ENCODE peak calls at places on chromosomes 7 and 10, in five cellular contexts. A is A549, P is cardiac muscle cell, L is sigmoid colon, U is RWPE1. Y is an unnamed sample.

GRCh38 chr7:151736403-151736909 is 140.5 kb downstream of the PRKAG2 start:
- DNase-seq in A (peak), L (peak), P (peak), U (peak), Y (no peak)

GRCh38 chr7:29146082-29146706 is at the start of gene CPVL:
- DNase-seq in L (peak), A (no peak), U (peak), P (peak), Y (peak)

GRCh38 chr10:94065344-94065743 is 71.6 kb downstream of the PLCE1 start:
- DNase-seq in U (no peak), A (no peak), P (no peak), L (no peak), Y (no peak)

GRCh38 chr10:89535185-89536012 is at the start of gene SLC16A12:
- DNase-seq in L (no peak), A (no peak), U (peak), P (peak), Y (no peak)

GRCh38 chr7:123771256-123771655 is 22.5 kb upstream of the WASL start:
- DNase-seq in P (no peak), U (no peak), A (no peak), L (no peak), Y (no peak)

GRCh38 chr10:66639351-66639750 is 286.5 kb upstream of the LRRTM3 start:
- DNase-seq in P (no peak), L (no peak), A (no peak), U (no peak), Y (no peak)

GRCh38 chr10:124646483-124647352 is 97.5 kb downstream of the FAM53B start:
- DNase-seq in A (peak), P (no peak), U (peak), L (peak), Y (no peak)

GRCh38 chr7:36048902-36049240 is 104.2 kb upstream of the EEPD1 start:
- DNase-seq in U (no peak), A (no peak), L (no peak), P (no peak), Y (no peak)

GRCh38 chr10:71860243-71861029 is 9.4 kb upstream of the PSAP start:
- DNase-seq in A (peak), P (peak), U (peak), L (peak), Y (peak)

GRCh38 chr10:68992721-68993440 is 4.3 kb downstream of the KIFBP start:
- DNase-seq in L (peak), P (peak), A (no peak), U (peak), Y (no peak)

GRCh38 chr10:122019414-122019975 is 30.5 kb downstream of the TACC2 start:
- DNase-seq in A (no peak), L (no peak), U (peak), P (no peak), Y (no peak)

GRCh38 chr10:25852364-25852941 is 81.6 kb upstream of the MYO3A start:
- DNase-seq in U (no peak), L (no peak), A (no peak), P (no peak), Y (no peak)

GRCh38 chr7:696426-697258 is 29.9 kb upstream of the DNAAF5 start:
- DNase-seq in P (no peak), A (no peak), L (peak), U (no peak), Y (no peak)

GRCh38 chr7:7819442-7820247 is 101.2 kb upstream of the RPA3 start:
- DNase-seq in L (no peak), U (no peak), P (no peak), A (no peak), Y (no peak)

GRCh38 chr7:45921699-45922519 is 837 bp upstream of the IGFBP3 start:
- DNase-seq in A (peak), U (peak), P (peak), L (no peak), Y (no peak)

GRCh38 chr10:126186746-126187145 is 201.5 kb downstream of the ADAM12 start:
- DNase-seq in L (no peak), U (no peak), A (peak), P (no peak), Y (no peak)

GRCh38 chr7:130490888-130491771 is 755 bp upstream of the MEST start:
- DNase-seq in P (peak), U (no peak), A (no peak), L (peak), Y (peak)

GRCh38 chr7:130901209-130901783 is 167.3 kb upstream of the KLF14 start:
- DNase-seq in U (peak), L (peak), P (no peak), A (peak), Y (peak)

GRCh38 chr10:50224330-50224952 is 26.9 kb downstream of the ASAH2 start:
- DNase-seq in P (peak), U (peak), A (peak), L (no peak), Y (no peak)

GRCh38 chr10:120457431-120458172 is 575 bp downstream of the PLPP4 start:
- DNase-seq in L (no peak), P (no peak), A (no peak), U (no peak), Y (no peak)

GRCh38 chr10:117198088-117198487 is 799 bp downstream of the KCNK18 start:
- DNase-seq in U (no peak), A (no peak), L (no peak), P (no peak), Y (no peak)

GRCh38 chr10:22445460-22445859 is 100.2 kb downstream of the SPAG6 start:
- DNase-seq in L (no peak), P (no peak), A (no peak), U (no peak), Y (no peak)

GRCh38 chr10:5595591-5596590 is 70.5 kb downstream of the ASB13 start:
- DNase-seq in L (no peak), P (no peak), U (peak), A (peak), Y (no peak)

GRCh38 chr10:49179699-49180511 is 8.3 kb downstream of the TMEM273 start:
- DNase-seq in L (no peak), U (no peak), A (no peak), P (no peak), Y (no peak)

GRCh38 chr7:99340659-99341058 is 15.0 kb downstream of the ARPC1A start:
- DNase-seq in P (no peak), U (no peak), A (no peak), L (no peak), Y (no peak)

GRCh38 chr10:109974509-109975191 is 33.1 kb upstream of the ADD3 start:
- DNase-seq in L (no peak), A (no peak), P (no peak), U (no peak), Y (no peak)

GRCh38 chr10:118911361-118911760 is 118.2 kb upstream of the NANOS1 start:
- DNase-seq in A (peak), U (no peak), P (peak), L (no peak), Y (no peak)

GRCh38 chr7:37449621-37450020 is 957 bp upstream of the ELMO1 start:
- DNase-seq in L (no peak), P (no peak), U (no peak), A (no peak), Y (no peak)

GRCh38 chr10:35191523-35191922 is 64.9 kb downstream of the CREM start:
- DNase-seq in U (no peak), L (peak), P (no peak), A (no peak), Y (no peak)

GRCh38 chr7:143410523-143411004 is 1.9 kb upstream of the EPHA1 start:
- DNase-seq in P (no peak), U (no peak), L (peak), A (no peak), Y (no peak)

GRCh38 chr7:157803906-157804305 is 467.1 kb downstream of the DNAJB6 start:
- DNase-seq in A (no peak), U (no peak), P (no peak), L (no peak), Y (no peak)

GRCh38 chr7:375491-375821 is 85.5 kb downstream of the FOXL3 start:
- DNase-seq in A (no peak), U (no peak), L (peak), P (no peak), Y (no peak)

GRCh38 chr7:127447326-127447945 is 54.9 kb upstream of the ZNF800 start:
- DNase-seq in L (no peak), U (no peak), P (peak), A (no peak), Y (no peak)

GRCh38 chr7:82598958-82599357 is 155.4 kb upstream of the CACNA2D1 start:
- DNase-seq in P (no peak), A (no peak), U (no peak), L (no peak), Y (no peak)

GRCh38 chr7:148447221-148447845 is 143.2 kb upstream of the C7orf33 start:
- DNase-seq in L (no peak), P (no peak), A (peak), U (no peak), Y (no peak)

GRCh38 chr10:121994429-121994881 is 5.5 kb downstream of the TACC2 start:
- DNase-seq in U (no peak), L (peak), P (peak), A (no peak), Y (no peak)

GRCh38 chr10:73650537-73651331 is 5.1 kb downstream of the SYNPO2L start:
- DNase-seq in L (no peak), U (no peak), A (no peak), P (peak), Y (peak)

GRCh38 chr7:254337-255037 is 35.5 kb upstream of the FOXL3 start:
- DNase-seq in L (no peak), U (no peak), P (no peak), A (no peak), Y (no peak)

GRCh38 chr10:119190954-119191619 is 12.5 kb upstream of the PRDX3 start:
- DNase-seq in L (peak), P (no peak), U (no peak), A (no peak), Y (no peak)

GRCh38 chr7:90210925-90211324 is 615 bp upstream of the STEAP2 start:
- DNase-seq in U (no peak), A (no peak), P (peak), L (no peak), Y (no peak)

GRCh38 chr7:90211391-90212148 is at the start of gene STEAP2:
- DNase-seq in U (peak), A (peak), P (peak), L (peak), Y (peak)

GRCh38 chr7:90212149-90212495 is 582 bp downstream of the STEAP2 start:
- DNase-seq in P (no peak), L (peak), U (peak), A (peak), Y (no peak)

GRCh38 chr7:90216080-90216674 is 4.6 kb downstream of the STEAP2 start:
- DNase-seq in P (no peak), U (no peak), L (no peak), A (no peak), Y (no peak)

DNA sequence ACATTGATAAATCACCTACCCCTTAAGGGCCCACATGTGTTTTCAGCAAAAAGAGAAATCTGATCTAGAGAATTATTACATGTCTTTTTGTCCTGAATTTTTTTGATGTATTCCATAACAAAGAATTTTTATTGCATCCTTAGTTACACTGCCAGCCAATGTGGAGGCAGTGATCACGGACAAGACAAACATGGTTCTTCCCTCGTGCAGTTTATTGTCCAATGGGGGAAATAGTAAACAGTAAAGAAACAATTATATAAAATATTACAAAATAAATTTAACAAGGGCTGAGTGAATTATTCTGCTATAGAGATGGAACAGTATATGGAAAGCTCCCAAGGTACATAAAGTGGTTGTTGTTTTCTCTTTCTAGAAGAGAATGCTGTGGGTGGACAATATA is 2.0 kb downstream of the STEAP2 start:
- DNase-seq in A (no peak), P (no peak), L (no peak), U (no peak), Y (no peak)
- H3K27ac ChIP-seq in A (no peak), P (no peak), L (peak), U (no peak), Y (no peak)

GRCh38 chr7:75737856-75738603 is 711 bp downstream of the HIP1 start:
- DNase-seq in U (no peak), L (peak), P (peak), A (no peak), Y (no peak)

GRCh38 chr7:75739796-75740672 is 1.3 kb upstream of the HIP1 start:
- DNase-seq in A (no peak), L (no peak), P (no peak), U (no peak), Y (no peak)

GRCh38 chr7:75738975-75739795 is 444 bp upstream of the HIP1 start:
- DNase-seq in A (peak), P (peak), U (peak), L (peak), Y (peak)

GRCh38 chr7:75740846-75741497 is 2.2 kb upstream of the HIP1 start:
- DNase-seq in U (no peak), P (no peak), A (no peak), L (peak), Y (peak)

DNA sequence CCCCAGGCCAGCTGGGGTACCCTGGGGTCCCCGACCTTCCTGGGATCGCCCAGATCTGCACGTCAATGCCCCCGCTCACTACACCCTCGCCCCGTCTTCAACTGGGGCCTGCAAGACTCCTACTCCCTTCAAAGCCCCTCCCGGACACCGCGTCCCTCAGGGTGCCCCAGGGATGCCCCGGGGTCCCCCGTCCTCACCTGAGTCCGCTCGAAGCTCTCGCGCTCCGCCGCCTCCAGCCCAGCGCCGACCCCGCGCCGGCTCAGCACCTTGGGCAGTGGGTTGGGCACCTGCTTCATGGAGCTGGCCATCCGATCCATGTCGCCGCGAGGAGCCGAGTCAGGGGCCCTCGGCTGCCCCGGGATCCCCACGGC is at the start of gene HIP1:
- DNase-seq in P (no peak), A (no peak), L (no peak), U (no peak), Y (no peak)
- H3K27ac ChIP-seq in P (peak), A (peak), L (peak), U (peak), Y (peak)

DNA sequence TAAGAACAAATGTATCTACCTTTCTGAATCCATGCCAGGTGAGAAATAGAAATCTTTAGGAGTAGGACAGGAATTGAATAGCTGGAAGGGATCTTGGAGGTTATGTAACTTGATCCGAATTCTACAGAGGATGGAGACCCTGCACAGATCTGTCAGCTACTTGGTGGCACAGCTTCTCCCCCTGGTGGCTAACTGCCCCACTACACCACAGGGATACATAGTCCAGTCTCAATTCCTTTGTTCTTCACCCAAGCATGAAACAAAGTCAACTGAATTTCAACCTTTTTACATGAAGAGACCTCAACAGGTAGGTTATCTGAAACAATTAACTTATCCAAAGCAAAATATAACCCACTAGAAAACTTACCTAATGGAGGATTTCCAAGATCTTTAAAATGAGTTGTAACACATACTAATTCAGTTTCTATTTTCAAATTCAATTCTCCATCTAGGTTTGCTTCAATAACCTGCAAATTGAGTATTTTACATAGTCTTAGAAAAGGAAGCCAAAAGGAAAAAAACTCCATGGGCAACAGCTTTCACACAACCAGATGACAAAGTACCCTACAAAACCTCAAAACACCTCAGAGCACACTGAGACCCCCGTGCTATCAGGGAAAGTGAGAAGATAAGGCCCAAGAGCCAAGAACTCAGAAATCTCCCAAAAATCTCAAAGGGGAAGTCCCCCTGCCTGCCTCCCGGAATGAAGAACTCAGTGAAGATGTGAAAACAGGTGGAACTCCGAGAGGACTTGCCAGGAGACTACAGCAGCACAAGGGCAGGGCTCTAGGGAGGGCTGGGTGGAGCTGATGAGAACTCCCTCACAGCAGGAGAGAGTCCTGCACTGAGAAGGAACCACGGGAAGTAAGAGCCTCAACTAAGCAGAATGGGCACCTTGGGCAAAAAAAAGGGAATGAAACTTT is 10.3 kb downstream of the HUS1 start:
- DNase-seq in L (no peak), U (peak), P (peak), A (peak), Y (no peak)
- H3K27ac ChIP-seq in L (no peak), U (no peak), P (no peak), A (no peak), Y (no peak)

GRCh38 chr7:97005764-97006145 is 402 bp downstream of the DLX6 start:
- DNase-seq in L (no peak), U (no peak), A (no peak), P (no peak), Y (no peak)
- H3K27ac ChIP-seq in L (no peak), U (no peak), A (peak), P (no peak), Y (peak)

DNA sequence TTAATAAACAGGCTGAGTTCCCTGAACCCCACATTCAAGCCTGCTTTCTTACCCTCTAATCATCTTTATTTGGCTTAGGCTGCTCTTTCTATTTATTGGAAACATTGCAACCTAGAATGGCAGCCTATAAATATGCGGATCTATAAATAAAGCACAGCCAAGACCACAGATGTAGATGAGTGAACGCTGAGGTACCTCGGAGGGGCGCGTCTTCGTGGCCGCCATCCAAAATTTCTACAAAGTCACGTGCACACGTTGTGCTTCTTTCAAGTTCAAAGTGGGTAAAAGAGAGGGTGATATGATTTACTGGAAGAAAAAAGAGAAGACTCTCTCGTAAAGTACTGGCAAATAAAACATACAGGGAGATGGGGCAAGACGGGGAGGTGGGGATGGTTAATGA is 132.6 kb upstream of the RSU1 start:
- DNase-seq in P (no peak), A (no peak), U (no peak), L (no peak), Y (no peak)
- H3K27ac ChIP-seq in P (no peak), A (no peak), U (no peak), L (no peak), Y (no peak)

DNA sequence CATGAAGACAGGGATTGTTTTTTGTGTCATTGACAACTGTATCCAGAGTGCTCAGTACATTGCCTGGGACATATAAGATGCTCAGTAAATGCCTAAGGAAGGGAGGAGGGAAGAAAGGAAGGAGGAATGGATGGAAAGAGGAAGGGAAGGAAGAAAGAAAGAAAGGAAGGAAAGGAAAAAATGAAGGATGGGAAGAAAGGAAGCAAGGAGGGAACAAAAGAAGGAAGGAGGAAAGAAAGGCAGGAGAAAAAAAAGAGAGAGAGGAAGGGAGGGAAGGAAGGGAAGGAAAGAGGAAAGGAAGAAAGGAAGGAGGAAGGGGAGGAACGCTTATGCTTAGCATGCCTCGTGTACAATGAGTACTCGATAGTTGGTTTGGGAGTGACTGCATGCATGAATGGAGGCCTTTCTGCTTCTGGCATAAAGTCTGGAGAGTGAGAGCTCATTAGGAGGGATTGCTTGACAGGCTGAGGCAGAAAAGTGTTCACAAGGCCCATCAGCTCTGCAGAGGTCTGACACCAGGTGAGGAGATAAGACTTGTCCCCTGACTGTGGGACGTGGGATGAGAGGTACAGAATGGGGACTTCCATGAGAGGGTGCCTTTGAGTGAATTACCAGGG is 514.8 kb downstream of the RPS24 start:
- DNase-seq in P (no peak), L (no peak), A (no peak), U (no peak), Y (no peak)
- H3K27ac ChIP-seq in P (no peak), L (no peak), A (no peak), U (no peak), Y (no peak)

GRCh38 chr10:112953760-112954159 is 3.7 kb downstream of the TCF7L2 start:
- DNase-seq in L (no peak), U (no peak), P (no peak), A (no peak), Y (no peak)
- H3K27ac ChIP-seq in L (peak), U (no peak), P (peak), A (peak), Y (no peak)